ENCODE peak calls at places on chromosomes 3 and 15, in ten cellular contexts. U, X, Q, B, O, P, Y, H, E and V are unnamed samples. For H3K4me1 and H3K36me3, the result is how much of the 10 kb centered on the place peaks cover.

GRCh38 chr3:78642471-78642870 is 1125.3 kb downstream of the ROBO1 start:
- DNase-seq in Y (no peak), X (no peak), O (no peak), Q (no peak), B (no peak), P (no peak), H (no peak), E (no peak), U (no peak), V (no peak)

GRCh38 chr3:6250167-6250566 is 610.7 kb upstream of the GRM7 start:
- DNase-seq in P (no peak), Y (no peak), X (no peak), H (no peak), Q (no peak), U (no peak), B (no peak), O (no peak), E (no peak), V (no peak)

GRCh38 chr3:59920801-59921200 is 871.0 kb upstream of the CFAP20DC start:
- DNase-seq in O (no peak), B (no peak), E (no peak), U (no peak), Y (no peak), P (no peak), H (no peak), Q (no peak), X (no peak), V (no peak)

GRCh38 chr15:92884813-92885461 is 15.2 kb upstream of the CHD2 start:
- DNase-seq in O (no peak), X (no peak), U (no peak), H (no peak), B (no peak), P (no peak), Y (no peak), E (no peak), Q (peak), V (no peak)

GRCh38 chr3:14301558-14301957 is 100.8 kb upstream of the SLC6A6 start:
- DNase-seq in U (no peak), Q (peak), H (peak), P (no peak), X (no peak), E (no peak), O (peak), B (peak), Y (no peak), V (no peak)

GRCh38 chr3:33717616-33717865 is 513 bp downstream of the CLASP2 start:
- DNase-seq in O (peak), E (peak), B (no peak), U (peak), X (peak), Y (no peak), Q (peak), H (peak), P (peak), V (peak)

GRCh38 chr3:57673158-57673557 is 19.7 kb downstream of the DENND6A start:
- DNase-seq in Y (no peak), X (no peak), H (no peak), Q (no peak), B (no peak), E (no peak), U (no peak), O (no peak), P (no peak), V (no peak)

GRCh38 chr3:73094127-73094526 is 32.7 kb downstream of the EBLN2 start:
- DNase-seq in B (no peak), O (no peak), H (no peak), X (no peak), E (no peak), Y (no peak), Q (no peak), U (no peak), P (peak), V (no peak)

GRCh38 chr15:58053236-58054153 is 12.0 kb downstream of the ALDH1A2 start:
- DNase-seq in E (no peak), H (no peak), P (no peak), O (no peak), Q (no peak), U (no peak), Y (no peak), B (no peak), X (no peak), V (no peak)

GRCh38 chr3:112132975-112133448 is at the start of gene GCSAM:
- DNase-seq in P (no peak), H (no peak), X (no peak), Y (peak), B (peak), U (no peak), E (peak), Q (no peak), O (no peak), V (no peak)

GRCh38 chr15:29470311-29470710 is 200.7 kb upstream of the NSMCE3 start:
- DNase-seq in E (no peak), H (no peak), P (no peak), O (no peak), Q (no peak), B (no peak), X (no peak), Y (no peak), U (no peak), V (no peak)

GRCh38 chr3:39725321-39725720 is 84.1 kb upstream of the MYRIP start:
- DNase-seq in Q (no peak), O (no peak), H (no peak), E (no peak), Y (no peak), B (no peak), P (no peak), U (no peak), X (no peak), V (no peak)

GRCh38 chr3:25895443-25895842 is 105.6 kb downstream of the OXSM start:
- DNase-seq in B (no peak), Y (no peak), Q (peak), P (no peak), E (no peak), X (no peak), O (no peak), U (no peak), H (no peak), V (no peak)

GRCh38 chr3:50318163-50318562 is 4.4 kb downstream of the HYAL2 start:
- DNase-seq in U (no peak), B (no peak), X (peak), E (no peak), Y (no peak), O (no peak), P (no peak), Q (no peak), H (no peak), V (no peak)

GRCh38 chr3:50314816-50315215 is 7.7 kb downstream of the HYAL2 start:
- DNase-seq in B (peak), P (no peak), E (no peak), H (no peak), X (peak), Y (no peak), U (no peak), Q (no peak), O (no peak), V (no peak)

GRCh38 chr3:50317303-50317702 is 5.2 kb downstream of the HYAL2 start:
- DNase-seq in B (peak), H (no peak), E (no peak), U (no peak), O (no peak), Y (no peak), P (no peak), X (peak), Q (no peak), V (no peak)

GRCh38 chr3:50318615-50319014 is 3.9 kb downstream of the HYAL2 start:
- DNase-seq in Y (no peak), U (no peak), Q (no peak), O (no peak), B (peak), P (no peak), E (no peak), H (no peak), X (peak), V (no peak)

GRCh38 chr3:50316657-50317242 is 5.8 kb downstream of the HYAL2 start:
- DNase-seq in X (peak), O (peak), H (peak), U (no peak), B (no peak), E (no peak), Q (peak), P (no peak), Y (peak), V (peak)
- H3K4me1 ChIP-seq in X (under half), O (under half), H (under half), U (under half), B (under half), E (under half), Q (under half), P (under half), Y (under half), V (under half)

GRCh38 chr15:78368115-78368514 is 28.0 kb downstream of the CRABP1 start:
- DNase-seq in P (no peak), Y (no peak), E (no peak), B (no peak), Q (no peak), O (no peak), U (no peak), H (no peak), X (no peak), V (no peak)

GRCh38 chr15:78368671-78369070 is 28.5 kb downstream of the CRABP1 start:
- DNase-seq in Y (no peak), P (peak), H (no peak), O (peak), X (no peak), E (no peak), Q (no peak), U (no peak), B (no peak), V (peak)

GRCh38 chr15:78366342-78366741 is 26.2 kb downstream of the CRABP1 start:
- DNase-seq in B (no peak), E (no peak), O (no peak), U (no peak), Q (no peak), H (no peak), Y (no peak), X (no peak), P (no peak), V (no peak)

GRCh38 chr15:78364233-78364632 is 24.1 kb downstream of the CRABP1 start:
- DNase-seq in P (no peak), Q (no peak), X (no peak), U (no peak), H (no peak), O (peak), E (no peak), Y (no peak), B (peak), V (no peak)

GRCh38 chr15:78365931-78366330 is 25.8 kb downstream of the CRABP1 start:
- DNase-seq in E (no peak), X (peak), O (no peak), U (no peak), P (no peak), B (peak), Q (no peak), H (no peak), Y (no peak), V (peak)
- H3K36me3 ChIP-seq in E (under half), X (under half), O (under half), U (under half), P (under half), B (under half), Q (under half), H (under half), Y (under half), V (under half)

GRCh38 chr3:164387236-164387635 is 691.1 kb downstream of the SI start:
- DNase-seq in U (no peak), Y (no peak), H (no peak), E (no peak), Q (no peak), P (no peak), O (no peak), B (no peak), X (no peak), V (no peak)

GRCh38 chr3:164390046-164390445 is 688.2 kb downstream of the SI start:
- DNase-seq in Q (no peak), B (no peak), P (no peak), H (no peak), E (no peak), X (no peak), O (no peak), Y (no peak), U (no peak), V (no peak)

GRCh38 chr3:164397462-164397861 is 680.8 kb downstream of the SI start:
- DNase-seq in H (no peak), B (no peak), E (no peak), U (no peak), O (no peak), Y (no peak), Q (no peak), P (no peak), X (no peak), V (no peak)

GRCh38 chr3:164393171-164393570 is 685.1 kb downstream of the SI start:
- DNase-seq in U (no peak), P (no peak), O (no peak), E (no peak), Y (no peak), X (no peak), Q (no peak), H (no peak), B (no peak), V (no peak)
- H3K4me1 ChIP-seq in U (under half), P (under half), O (under half), E (under half), Y (under half), X (under half), Q (under half), H (under half), B (under half), V (under half)

DNA sequence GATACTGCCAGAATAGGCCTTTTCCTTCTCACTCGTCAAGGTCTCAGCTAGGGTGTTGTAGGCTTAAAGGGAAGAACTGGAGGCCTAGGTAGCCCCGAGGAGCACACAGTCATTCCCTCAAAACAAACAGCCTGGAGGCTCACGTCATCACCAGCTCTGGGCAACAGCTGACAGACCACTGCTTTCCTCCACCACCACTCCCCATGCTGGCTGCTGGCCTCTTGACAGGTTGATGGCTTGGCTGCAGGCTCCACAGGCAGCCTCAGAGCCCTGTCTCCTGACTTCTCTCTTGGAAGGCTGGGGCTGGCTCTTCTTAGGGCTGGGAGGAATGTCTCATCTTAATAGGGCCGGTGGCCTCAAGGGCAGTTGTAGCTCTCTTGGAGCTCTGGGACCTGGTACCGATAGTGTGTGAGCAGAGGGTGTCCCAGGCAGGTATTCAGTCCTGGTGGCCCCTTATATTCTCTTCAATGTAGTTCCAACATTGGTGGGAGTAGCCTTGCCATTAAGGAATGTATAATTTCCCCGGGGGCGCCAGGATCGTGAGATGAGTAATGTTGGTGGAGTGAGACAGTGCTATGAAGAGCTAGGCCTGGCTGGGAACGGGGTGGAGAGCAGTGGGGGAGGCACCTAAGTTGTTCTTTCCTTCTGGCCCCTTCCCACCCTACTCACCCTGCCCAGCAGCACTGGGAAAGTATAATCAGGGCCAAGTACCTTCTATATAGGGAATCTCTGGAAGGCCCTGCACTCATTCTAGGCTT is 6.1 kb upstream of the AP2M1 start:
- DNase-seq in U (no peak), H (peak), Q (peak), Y (no peak), O (no peak), E (no peak), X (no peak), B (peak), P (no peak), V (no peak)
- H3K36me3 ChIP-seq in U (under half), H (under half), Q (half or more), Y (under half), O (under half), E (half or more), X (half or more), B (under half), P (half or more), V (under half)